ENCODE peak calls at places on chromosomes 4 and X, in nine cellular contexts. One of them, this sample, is unnamed.

GRCh38 chrX:8430444-8430843 is 34.2 kb upstream of the VCX3B start:
- DNase-seq in caudate nucleus: no peak
- DNase-seq in stimulated activated naive CD4-positive, alpha-beta T cell: no peak
- DNase-seq in CD8-positive, alpha-beta memory T cell: no peak
- DNase-seq in right atrium auricular region: no peak
- DNase-seq in NCI-H1092 treated with DMSO at 0.1 percent for 48 hours: no peak
- DNase-seq in OCI-LY7: no peak
- DNase-seq in Right ventricle myocardium inferior: no peak
- DNase-seq in suprapubic skin: no peak
- DNase-seq in this sample: no peak

GRCh38 chr4:10092481-10093272 is 23.9 kb downstream of the WDR1 start:
- DNase-seq in CD8-positive, alpha-beta memory T cell: no peak
- DNase-seq in right atrium auricular region: no peak
- DNase-seq in Right ventricle myocardium inferior: no peak
- DNase-seq in suprapubic skin: no peak
- DNase-seq in OCI-LY7: no peak
- DNase-seq in NCI-H1092 treated with DMSO at 0.1 percent for 48 hours: no peak
- DNase-seq in caudate nucleus: no peak
- DNase-seq in stimulated activated naive CD4-positive, alpha-beta T cell: no peak
- DNase-seq in this sample: no peak

GRCh38 chr4:38663801-38664703 is at the start of gene KLF3:
- DNase-seq in suprapubic skin: peak; percentile 96
- DNase-seq in CD8-positive, alpha-beta memory T cell: peak; percentile 93
- DNase-seq in OCI-LY7: peak; percentile 33
- DNase-seq in stimulated activated naive CD4-positive, alpha-beta T cell: peak; percentile 90
- DNase-seq in Right ventricle myocardium inferior: peak; percentile 99
- DNase-seq in caudate nucleus: peak; percentile 80
- DNase-seq in right atrium auricular region: peak; percentile 94
- DNase-seq in NCI-H1092 treated with DMSO at 0.1 percent for 48 hours: peak; percentile 82
- DNase-seq in this sample: peak; percentile 73

GRCh38 chr4:5722328-5722727 is 11.3 kb downstream of the EVC start:
- DNase-seq in stimulated activated naive CD4-positive, alpha-beta T cell: no peak
- DNase-seq in caudate nucleus: no peak
- DNase-seq in suprapubic skin: no peak
- DNase-seq in right atrium auricular region: no peak
- DNase-seq in OCI-LY7: no peak
- DNase-seq in NCI-H1092 treated with DMSO at 0.1 percent for 48 hours: no peak
- DNase-seq in CD8-positive, alpha-beta memory T cell: no peak
- DNase-seq in Right ventricle myocardium inferior: no peak
- DNase-seq in this sample: peak; percentile 11

GRCh38 chr4:157389751-157390150 is 169.2 kb downstream of the GRIA2 start:
- DNase-seq in CD8-positive, alpha-beta memory T cell: no peak
- DNase-seq in NCI-H1092 treated with DMSO at 0.1 percent for 48 hours: no peak
- DNase-seq in suprapubic skin: no peak
- DNase-seq in caudate nucleus: no peak
- DNase-seq in stimulated activated naive CD4-positive, alpha-beta T cell: no peak
- DNase-seq in right atrium auricular region: no peak
- DNase-seq in Right ventricle myocardium inferior: no peak
- DNase-seq in OCI-LY7: no peak
- DNase-seq in this sample: no peak

GRCh38 chrX:38985375-38985774 is 184.1 kb downstream of the MID1IP1 start:
- DNase-seq in stimulated activated naive CD4-positive, alpha-beta T cell: no peak
- DNase-seq in suprapubic skin: no peak
- DNase-seq in OCI-LY7: peak; percentile 75
- DNase-seq in Right ventricle myocardium inferior: no peak
- DNase-seq in CD8-positive, alpha-beta memory T cell: peak; percentile 31
- DNase-seq in NCI-H1092 treated with DMSO at 0.1 percent for 48 hours: peak; percentile 24
- DNase-seq in caudate nucleus: no peak
- DNase-seq in right atrium auricular region: no peak
- DNase-seq in this sample: peak; percentile 50

GRCh38 chrX:150165776-150166610 is 197.1 kb upstream of the MAMLD1 start:
- DNase-seq in OCI-LY7: no peak
- DNase-seq in stimulated activated naive CD4-positive, alpha-beta T cell: no peak
- DNase-seq in right atrium auricular region: no peak
- DNase-seq in NCI-H1092 treated with DMSO at 0.1 percent for 48 hours: no peak
- DNase-seq in CD8-positive, alpha-beta memory T cell: no peak
- DNase-seq in suprapubic skin: no peak
- DNase-seq in caudate nucleus: no peak
- DNase-seq in Right ventricle myocardium inferior: no peak
- DNase-seq in this sample: no peak

GRCh38 chrX:39688576-39689373 is 409.0 kb downstream of the BCOR start:
- DNase-seq in right atrium auricular region: no peak
- DNase-seq in suprapubic skin: no peak
- DNase-seq in OCI-LY7: no peak
- DNase-seq in stimulated activated naive CD4-positive, alpha-beta T cell: no peak
- DNase-seq in caudate nucleus: peak; percentile 18
- DNase-seq in NCI-H1092 treated with DMSO at 0.1 percent for 48 hours: peak; percentile 76
- DNase-seq in Right ventricle myocardium inferior: peak; percentile 78
- DNase-seq in CD8-positive, alpha-beta memory T cell: no peak
- DNase-seq in this sample: peak; percentile 55

GRCh38 chr4:17120761-17121160 is 222.3 kb upstream of the LDB2 start:
- DNase-seq in suprapubic skin: no peak
- DNase-seq in CD8-positive, alpha-beta memory T cell: no peak
- DNase-seq in OCI-LY7: no peak
- DNase-seq in Right ventricle myocardium inferior: no peak
- DNase-seq in stimulated activated naive CD4-positive, alpha-beta T cell: no peak
- DNase-seq in caudate nucleus: no peak
- DNase-seq in NCI-H1092 treated with DMSO at 0.1 percent for 48 hours: no peak
- DNase-seq in right atrium auricular region: no peak
- DNase-seq in this sample: no peak

GRCh38 chr4:123588631-123589223 is 192.1 kb downstream of the SPRY1 start:
- DNase-seq in NCI-H1092 treated with DMSO at 0.1 percent for 48 hours: no peak
- DNase-seq in stimulated activated naive CD4-positive, alpha-beta T cell: no peak
- DNase-seq in CD8-positive, alpha-beta memory T cell: no peak
- DNase-seq in suprapubic skin: no peak
- DNase-seq in Right ventricle myocardium inferior: no peak
- DNase-seq in caudate nucleus: no peak
- DNase-seq in right atrium auricular region: no peak
- DNase-seq in OCI-LY7: no peak
- DNase-seq in this sample: peak; percentile 96

GRCh38 chrX:103722505-103722904 is 11.8 kb downstream of the TMEM31 start:
- DNase-seq in OCI-LY7: no peak
- DNase-seq in stimulated activated naive CD4-positive, alpha-beta T cell: no peak
- DNase-seq in caudate nucleus: no peak
- DNase-seq in Right ventricle myocardium inferior: no peak
- DNase-seq in CD8-positive, alpha-beta memory T cell: no peak
- DNase-seq in suprapubic skin: no peak
- DNase-seq in right atrium auricular region: no peak
- DNase-seq in NCI-H1092 treated with DMSO at 0.1 percent for 48 hours: no peak
- DNase-seq in this sample: no peak

GRCh38 chr4:27057662-27058061 is 197.0 kb downstream of the STIM2 start:
- DNase-seq in caudate nucleus: no peak
- DNase-seq in suprapubic skin: no peak
- DNase-seq in NCI-H1092 treated with DMSO at 0.1 percent for 48 hours: no peak
- DNase-seq in right atrium auricular region: no peak
- DNase-seq in CD8-positive, alpha-beta memory T cell: no peak
- DNase-seq in OCI-LY7: no peak
- DNase-seq in Right ventricle myocardium inferior: no peak
- DNase-seq in stimulated activated naive CD4-positive, alpha-beta T cell: no peak
- DNase-seq in this sample: no peak

GRCh38 chrX:20140410-20140809 is 1.2 kb downstream of the EIF1AX start:
- DNase-seq in NCI-H1092 treated with DMSO at 0.1 percent for 48 hours: no peak
- DNase-seq in CD8-positive, alpha-beta memory T cell: no peak
- DNase-seq in right atrium auricular region: no peak
- DNase-seq in suprapubic skin: no peak
- DNase-seq in stimulated activated naive CD4-positive, alpha-beta T cell: no peak
- DNase-seq in caudate nucleus: no peak
- DNase-seq in OCI-LY7: peak; percentile 26
- DNase-seq in Right ventricle myocardium inferior: no peak
- DNase-seq in this sample: no peak

GRCh38 chrX:9257718-9258117 is 207.1 kb upstream of the TBL1X start:
- DNase-seq in stimulated activated naive CD4-positive, alpha-beta T cell: no peak
- DNase-seq in suprapubic skin: no peak
- DNase-seq in Right ventricle myocardium inferior: no peak
- DNase-seq in NCI-H1092 treated with DMSO at 0.1 percent for 48 hours: no peak
- DNase-seq in right atrium auricular region: no peak
- DNase-seq in CD8-positive, alpha-beta memory T cell: no peak
- DNase-seq in OCI-LY7: no peak
- DNase-seq in caudate nucleus: no peak
- DNase-seq in this sample: no peak

GRCh38 chr4:117434424-117434823 is 349.0 kb upstream of the TRAM1L1 start:
- DNase-seq in NCI-H1092 treated with DMSO at 0.1 percent for 48 hours: no peak
- DNase-seq in right atrium auricular region: no peak
- DNase-seq in stimulated activated naive CD4-positive, alpha-beta T cell: no peak
- DNase-seq in caudate nucleus: no peak
- DNase-seq in CD8-positive, alpha-beta memory T cell: no peak
- DNase-seq in Right ventricle myocardium inferior: no peak
- DNase-seq in suprapubic skin: no peak
- DNase-seq in OCI-LY7: no peak
- DNase-seq in this sample: no peak

GRCh38 chrX:78753571-78753970 is 6.1 kb downstream of the LPAR4 start:
- DNase-seq in right atrium auricular region: no peak
- DNase-seq in CD8-positive, alpha-beta memory T cell: no peak
- DNase-seq in stimulated activated naive CD4-positive, alpha-beta T cell: no peak
- DNase-seq in Right ventricle myocardium inferior: no peak
- DNase-seq in NCI-H1092 treated with DMSO at 0.1 percent for 48 hours: no peak
- DNase-seq in OCI-LY7: no peak
- DNase-seq in caudate nucleus: no peak
- DNase-seq in suprapubic skin: no peak
- DNase-seq in this sample: no peak

GRCh38 chr4:149112109-149112508 is 669.9 kb upstream of the NR3C2 start:
- DNase-seq in NCI-H1092 treated with DMSO at 0.1 percent for 48 hours: no peak
- DNase-seq in right atrium auricular region: no peak
- DNase-seq in CD8-positive, alpha-beta memory T cell: no peak
- DNase-seq in suprapubic skin: no peak
- DNase-seq in Right ventricle myocardium inferior: no peak
- DNase-seq in OCI-LY7: no peak
- DNase-seq in stimulated activated naive CD4-positive, alpha-beta T cell: no peak
- DNase-seq in caudate nucleus: no peak
- DNase-seq in this sample: no peak

GRCh38 chr4:71941001-71941400 is 90.8 kb upstream of the NPFFR2 start:
- DNase-seq in suprapubic skin: no peak
- DNase-seq in caudate nucleus: no peak
- DNase-seq in NCI-H1092 treated with DMSO at 0.1 percent for 48 hours: peak; percentile 2
- DNase-seq in CD8-positive, alpha-beta memory T cell: no peak
- DNase-seq in stimulated activated naive CD4-positive, alpha-beta T cell: no peak
- DNase-seq in right atrium auricular region: no peak
- DNase-seq in Right ventricle myocardium inferior: no peak
- DNase-seq in OCI-LY7: peak; percentile 13
- DNase-seq in this sample: peak; percentile 5

GRCh38 chr4:12716896-12717295 is 767.2 kb downstream of the RAB28 start:
- DNase-seq in caudate nucleus: no peak
- DNase-seq in CD8-positive, alpha-beta memory T cell: no peak
- DNase-seq in suprapubic skin: no peak
- DNase-seq in Right ventricle myocardium inferior: no peak
- DNase-seq in NCI-H1092 treated with DMSO at 0.1 percent for 48 hours: no peak
- DNase-seq in stimulated activated naive CD4-positive, alpha-beta T cell: no peak
- DNase-seq in right atrium auricular region: no peak
- DNase-seq in OCI-LY7: no peak
- DNase-seq in this sample: no peak

GRCh38 chr4:142404191-142404611 is 441.9 kb downstream of the INPP4B start:
- DNase-seq in caudate nucleus: no peak
- DNase-seq in OCI-LY7: no peak
- DNase-seq in NCI-H1092 treated with DMSO at 0.1 percent for 48 hours: no peak
- DNase-seq in CD8-positive, alpha-beta memory T cell: no peak
- DNase-seq in suprapubic skin: peak; percentile 65
- DNase-seq in stimulated activated naive CD4-positive, alpha-beta T cell: peak; percentile 4
- DNase-seq in Right ventricle myocardium inferior: peak; percentile 32
- DNase-seq in right atrium auricular region: no peak
- DNase-seq in this sample: peak; percentile 25